ENCODE peak calls at places on chromosomes 1 and 21, in six cellular contexts. E is adrenal gland, W is breast epithelium, Z is MCF 10A, V is bronchial epithelial cell, S is upper lobe of right lung. L is an unnamed sample.

GRCh38 chr1:192053661-192054060 is 104.6 kb upstream of the RGS18 start:
- DNase-seq in E (no peak), W (no peak), Z (no peak), V (no peak), S (no peak), L (no peak)

GRCh38 chr1:184093071-184093470 is 41.5 kb downstream of the TSEN15 start:
- DNase-seq in E (no peak), W (no peak), Z (no peak), V (no peak), S (no peak), L (no peak)

GRCh38 chr1:201517631-201518030 is 10.7 kb upstream of the CSRP1 start:
- DNase-seq in E (no peak), W (no peak), Z (no peak), V (peak), S (no peak), L (no peak)

GRCh38 chr1:109502368-109502851 is 7.1 kb downstream of the AMIGO1 start:
- DNase-seq in E (no peak), W (no peak), Z (no peak), V (no peak), S (no peak), L (no peak)

GRCh38 chr1:224894915-224895314 is 34.6 kb upstream of the DNAH14 start:
- DNase-seq in E (no peak), W (no peak), Z (peak), V (peak), S (no peak), L (no peak)

GRCh38 chr21:36454706-36455105 is 25.2 kb downstream of the CLDN14 start:
- DNase-seq in E (no peak), W (no peak), Z (no peak), V (no peak), S (no peak), L (no peak)

GRCh38 chr1:36322786-36323635 is 434 bp downstream of the EVA1B start:
- DNase-seq in E (peak), W (no peak), Z (no peak), V (no peak), S (no peak), L (no peak)

GRCh38 chr1:179155615-179156014 is 73.7 kb downstream of the TOR3A start:
- DNase-seq in E (no peak), W (no peak), Z (no peak), V (no peak), S (no peak), L (no peak)

GRCh38 chr1:35192056-35192852 is 691 bp downstream of the SFPQ start:
- DNase-seq in E (peak), W (peak), Z (peak), V (peak), S (peak), L (no peak)

GRCh38 chr1:22861764-22862440 is 110.8 kb downstream of the LACTBL1 start:
- DNase-seq in E (peak), W (no peak), Z (peak), V (peak), S (no peak), L (no peak)

GRCh38 chr1:243501002-243501401 is 245.2 kb downstream of the SDCCAG8 start:
- DNase-seq in E (no peak), W (no peak), Z (peak), V (peak), S (no peak), L (no peak)

GRCh38 chr1:92168657-92169056 is 49.1 kb upstream of the C1orf146 start:
- DNase-seq in E (no peak), W (no peak), Z (no peak), V (no peak), S (no peak), L (no peak)

GRCh38 chr1:4963251-4963650 is 308.8 kb downstream of the AJAP1 start:
- DNase-seq in E (peak), W (no peak), Z (peak), V (peak), S (peak), L (peak)

GRCh38 chr1:223733898-223734852 is 21.8 kb downstream of the CAPN2 start:
- DNase-seq in E (no peak), W (no peak), Z (no peak), V (no peak), S (peak), L (no peak)

GRCh38 chr1:226149806-226150205 is 36.7 kb downstream of the ACBD3 start:
- DNase-seq in E (no peak), W (no peak), Z (peak), V (no peak), S (no peak), L (no peak)

GRCh38 chr1:119718969-119719368 is 7.2 kb downstream of the PHGDH start:
- DNase-seq in E (no peak), W (no peak), Z (no peak), V (no peak), S (no peak), L (no peak)

GRCh38 chr1:207003216-207003615 is 29.3 kb downstream of the C1orf116 start:
- DNase-seq in E (no peak), W (no peak), Z (no peak), V (no peak), S (no peak), L (no peak)

GRCh38 chr21:26732442-26733221 is 112.6 kb downstream of the ADAMTS1 start:
- DNase-seq in E (peak), W (no peak), Z (peak), V (peak), S (peak), L (no peak)

GRCh38 chr1:34057751-34058150 is 107.3 kb downstream of the CSMD2 start:
- DNase-seq in E (no peak), W (no peak), Z (no peak), V (no peak), S (no peak), L (no peak)

GRCh38 chr1:9181990-9182783 is 52.4 kb upstream of the H6PD start:
- DNase-seq in E (peak), W (no peak), Z (peak), V (peak), S (peak), L (no peak)

GRCh38 chr1:12527564-12527963 is 90.4 kb downstream of the DHRS3 start:
- DNase-seq in E (no peak), W (no peak), Z (no peak), V (no peak), S (peak), L (no peak)
- TF ChIP-seq CTCF in E (no peak), W (no peak), Z (no peak), V (no peak), S (no peak), L (no peak)

DNA sequence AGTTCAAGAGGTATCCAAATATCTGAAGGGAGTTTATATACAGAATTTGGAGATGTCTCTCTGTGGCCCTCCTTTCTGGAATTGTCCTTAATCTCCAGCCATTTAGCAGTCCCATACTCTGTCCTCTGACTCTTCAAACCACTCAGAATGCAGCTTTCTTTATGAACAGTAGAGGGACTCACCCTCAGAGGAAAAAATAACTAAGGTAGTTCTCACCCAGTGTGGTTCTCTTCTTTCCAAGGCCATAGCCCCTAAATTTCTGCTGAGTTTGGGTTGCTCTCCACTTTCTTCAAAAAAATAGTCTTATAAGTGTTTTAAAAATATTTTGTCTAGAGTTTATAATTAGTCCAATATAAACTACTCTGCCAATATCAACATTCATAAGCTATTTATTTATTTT is 369.7 kb downstream of the MATN1 start:
- DNase-seq in E (no peak), W (no peak), Z (peak), V (peak), S (no peak), L (no peak)
- TF ChIP-seq CTCF in E (peak), W (no peak), Z (no peak), V (peak), S (peak), L (peak)

GRCh38 chr1:32240140-32240951 is 6.7 kb upstream of the FAM167B start:
- DNase-seq in E (peak), W (peak), Z (peak), V (no peak), S (peak), L (no peak)
- TF ChIP-seq CTCF in E (peak), W (peak), Z (no peak), V (peak), S (peak), L (peak)

GRCh38 chr1:43968348-43968948 is 1.4 kb upstream of the DPH2 start:
- DNase-seq in E (no peak), W (no peak), Z (peak), V (no peak), S (no peak), L (no peak)

GRCh38 chr1:43969416-43969745 is 429 bp upstream of the DPH2 start:
- DNase-seq in E (no peak), W (no peak), Z (no peak), V (no peak), S (no peak), L (no peak)

GRCh38 chr1:43970911-43971310 is 1.1 kb downstream of the DPH2 start:
- DNase-seq in E (no peak), W (no peak), Z (no peak), V (no peak), S (no peak), L (no peak)

GRCh38 chr1:43970502-43970901 is 692 bp downstream of the DPH2 start:
- DNase-seq in E (no peak), W (no peak), Z (no peak), V (no peak), S (no peak), L (no peak)

GRCh38 chr1:43969746-43970466 is at the start of gene DPH2:
- DNase-seq in E (peak), W (peak), Z (peak), V (peak), S (peak), L (peak)
- TF ChIP-seq CTCF in E (no peak), W (no peak), Z (no peak), V (no peak), S (no peak), L (peak)

GRCh38 chr1:48677306-48678287 is 99.1 kb downstream of the BEND5 start:
- DNase-seq in E (peak), W (peak), Z (peak), V (peak), S (peak), L (no peak)
- TF ChIP-seq CTCF in E (peak), W (peak), Z (peak), V (peak), S (peak), L (peak)

GRCh38 chr1:167012570-167012969 is 23.5 kb downstream of the MAEL start:
- DNase-seq in E (no peak), W (no peak), Z (no peak), V (no peak), S (no peak), L (no peak)
- TF ChIP-seq CTCF in E (no peak), W (no peak), Z (no peak), V (no peak), S (no peak), L (no peak)

GRCh38 chr1:165143437-165144065 is 213.0 kb downstream of the LMX1A start:
- DNase-seq in E (peak), W (no peak), Z (peak), V (peak), S (no peak), L (no peak)
- TF ChIP-seq CTCF in E (peak), W (no peak), Z (peak), V (peak), S (peak), L (peak)

GRCh38 chr21:15722591-15723324 is 7.0 kb upstream of the USP25 start:
- DNase-seq in E (no peak), W (no peak), Z (no peak), V (peak), S (no peak), L (no peak)

GRCh38 chr21:15728046-15728445 is 1.7 kb upstream of the USP25 start:
- DNase-seq in E (no peak), W (no peak), Z (no peak), V (no peak), S (no peak), L (no peak)

GRCh38 chr21:15729346-15729673 is 472 bp upstream of the USP25 start:
- DNase-seq in E (no peak), W (no peak), Z (peak), V (peak), S (no peak), L (no peak)

GRCh38 chr21:15729674-15730483 is at the start of gene USP25:
- DNase-seq in E (peak), W (peak), Z (peak), V (peak), S (peak), L (no peak)

DNA sequence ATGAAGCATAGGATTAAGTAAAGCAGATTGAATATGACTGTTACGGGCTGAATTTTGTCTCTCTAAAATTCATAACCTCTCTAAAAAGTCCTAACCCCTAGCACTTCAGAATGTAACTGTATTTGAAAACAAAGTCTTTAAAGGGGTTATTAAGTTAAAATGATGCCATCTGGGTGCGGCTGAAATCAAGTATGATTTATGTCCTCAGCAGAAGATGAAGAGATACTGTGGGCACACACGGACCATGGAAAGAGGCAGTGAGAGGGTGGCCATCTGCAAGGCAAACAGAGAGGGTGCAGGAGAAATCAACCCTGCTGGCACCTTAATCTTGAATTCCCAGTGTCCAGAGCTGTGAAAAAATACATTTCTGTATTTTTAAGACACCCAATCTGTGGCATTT is 3.8 kb upstream of the USP25 start:
- DNase-seq in E (no peak), W (no peak), Z (no peak), V (no peak), S (no peak), L (no peak)
- TF ChIP-seq CTCF in E (no peak), W (no peak), Z (no peak), V (no peak), S (no peak), L (no peak)

L was measured in epithelial cell of proximal tubule.